ENCODE peak calls at places on chromosomes 11 and 22, in five cellular contexts. L is H1, F is HepG2, H is SK-N-SH, S is GM12878. C is an unnamed sample.

GRCh38 chr11:78277314-78277994 is 88.7 kb downstream of the USP35 start:
- DNase-seq in L (no peak), F (peak; percentile 64), H (no peak), S (no peak), C (no peak)

GRCh38 chr22:30245181-30245984 is 1.2 kb downstream of the LIF start:
- DNase-seq in L (no peak), F (peak; percentile 35), H (no peak), S (no peak), C (no peak)

GRCh38 chr11:2527621-2528291 is 82.9 kb downstream of the KCNQ1 start:
- DNase-seq in L (no peak), F (no peak), H (no peak), S (no peak), C (no peak)

GRCh38 chr22:46579751-46580449 is 40.3 kb upstream of the GRAMD4 start:
- DNase-seq in L (no peak), F (no peak), H (no peak), S (no peak), C (no peak)

GRCh38 chr22:46742576-46743221 is 4.6 kb upstream of the CERK start:
- DNase-seq in L (no peak), F (no peak), H (no peak), S (no peak), C (peak; percentile 54)

GRCh38 chr22:49965291-49966040 is 4.9 kb downstream of the PIM3 start:
- DNase-seq in L (no peak), F (no peak), H (peak; percentile 19), S (no peak), C (no peak)

GRCh38 chr11:131491503-131491902 is 121.1 kb downstream of the NTM start:
- DNase-seq in L (no peak), F (no peak), H (no peak), S (no peak), C (no peak)

GRCh38 chr22:24695958-24696511 is 78.5 kb downstream of the PIWIL3 start:
- DNase-seq in L (no peak), F (no peak), H (no peak), S (no peak), C (no peak)

GRCh38 chr22:19201858-19202798 is 23.6 kb upstream of the SLC25A1 start:
- DNase-seq in L (no peak), F (no peak), H (no peak), S (no peak), C (peak; percentile 79)

GRCh38 chr11:117583063-117583801 is 213.8 kb downstream of the DSCAML1 start:
- DNase-seq in L (no peak), F (no peak), H (peak; percentile 49), S (no peak), C (no peak)

GRCh38 chr22:31090217-31091085 is 9.3 kb downstream of the SMTN start:
- DNase-seq in L (no peak), F (no peak), H (peak; percentile 24), S (no peak), C (peak; percentile 0)

GRCh38 chr11:44726278-44727113 is at the start of gene TSPAN18:
- DNase-seq in L (peak; percentile 58), F (no peak), H (peak; percentile 88), S (peak; percentile 13), C (no peak)

GRCh38 chr11:64656797-64657196 is 65.8 kb downstream of the SLC22A12 start:
- DNase-seq in L (no peak), F (peak; percentile 33), H (no peak), S (no peak), C (no peak)

GRCh38 chr11:70299636-70300035 is 29.1 kb downstream of the PPFIA1 start:
- DNase-seq in L (no peak), F (no peak), H (no peak), S (no peak), C (no peak)

GRCh38 chr22:21826204-21826603 is 41.2 kb downstream of the MAPK1 start:
- DNase-seq in L (no peak), F (no peak), H (no peak), S (no peak), C (no peak)

GRCh38 chr22:29704528-29705285 is 15.1 kb upstream of the CABP7 start:
- DNase-seq in L (no peak), F (peak; percentile 83), H (peak; percentile 89), S (no peak), C (no peak)

GRCh38 chr11:32334822-32335221 is 100.5 kb downstream of the WT1 start:
- DNase-seq in L (no peak), F (peak; percentile 45), H (no peak), S (no peak), C (peak; percentile 13)
- TF ChIP-seq JUND in L (peak; percentile 12), F (no peak), H (no peak), S (no peak), C (no peak)

GRCh38 chr11:102172127-102172848 is 62.0 kb downstream of the YAP1 start:
- DNase-seq in L (no peak), F (no peak), H (no peak), S (no peak), C (no peak)
- TF ChIP-seq JUND in L (no peak), F (no peak), H (peak; percentile 47), S (no peak), C (no peak)

DNA sequence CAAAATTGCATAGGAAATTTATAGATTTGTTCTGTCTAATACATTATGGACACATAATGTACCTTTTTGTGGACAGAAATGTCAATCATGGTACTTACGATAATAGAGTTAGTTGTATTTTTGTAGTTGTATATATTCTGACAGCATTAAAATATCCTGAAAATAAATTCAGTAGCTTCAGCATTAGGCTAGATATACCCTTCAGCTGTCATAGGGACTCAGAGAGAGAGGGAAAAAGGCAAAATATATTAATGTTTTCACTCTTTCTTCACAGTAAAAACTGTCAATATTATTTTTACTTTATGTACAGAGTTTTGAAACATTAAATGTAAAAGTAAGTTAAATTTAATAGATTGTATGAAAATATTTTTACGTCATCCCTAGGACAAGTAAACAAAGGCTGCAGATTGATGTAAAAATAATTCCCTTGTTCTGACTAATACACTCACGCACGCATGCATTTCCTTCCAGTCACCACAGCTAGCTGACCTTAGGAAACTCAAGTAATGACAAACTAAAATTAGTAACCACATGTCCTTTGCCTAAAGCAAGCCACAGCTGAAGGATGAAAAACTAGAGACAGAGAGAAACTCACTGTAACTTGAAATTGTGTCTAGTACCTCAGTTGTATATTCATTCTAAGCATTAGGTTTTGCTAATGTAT is 104.7 kb upstream of the CARD18 start:
- DNase-seq in L (no peak), F (no peak), H (no peak), S (no peak), C (no peak)
- TF ChIP-seq JUND in L (no peak), F (no peak), H (peak; percentile 87), S (no peak), C (no peak)

DNA sequence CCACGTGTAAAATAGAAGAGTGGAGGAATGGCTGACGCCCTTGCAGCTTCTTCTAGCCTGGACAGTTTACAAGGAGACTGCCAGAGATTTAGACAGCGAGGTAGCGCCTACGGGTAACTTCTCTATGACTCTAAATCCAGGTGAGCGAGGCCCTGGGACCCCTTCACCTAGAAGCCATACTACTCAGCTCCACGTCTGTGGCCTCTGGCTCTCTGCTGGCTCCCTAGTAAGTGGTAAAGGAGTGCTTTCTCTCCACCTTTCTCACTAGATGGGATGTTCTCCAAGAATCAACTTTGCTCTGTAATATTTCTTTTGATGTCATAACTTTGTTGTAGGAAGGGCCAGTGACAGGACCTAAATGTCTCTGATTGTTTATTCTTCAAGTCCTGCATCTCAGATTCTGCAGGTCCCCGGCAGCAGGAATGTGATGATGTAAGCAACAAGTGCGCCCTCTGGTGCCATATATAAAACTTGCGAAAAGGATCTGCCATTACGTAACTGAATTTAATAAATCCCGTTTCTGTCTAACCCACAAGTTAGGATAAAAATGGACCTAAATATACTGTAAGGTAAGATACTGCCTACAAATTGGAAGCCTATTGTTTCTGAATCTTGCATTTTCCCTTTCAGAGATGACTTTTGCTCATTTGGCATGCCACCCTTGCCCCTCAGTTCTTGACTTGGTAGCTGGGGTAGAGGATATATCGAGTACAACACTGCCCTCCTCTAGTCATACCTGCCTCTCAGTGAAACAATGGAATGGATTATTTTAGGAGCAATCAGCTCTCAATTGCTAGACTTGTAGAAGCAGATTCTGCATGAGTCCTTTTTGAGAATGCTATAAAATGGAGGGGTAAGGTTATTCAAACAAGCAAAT is 11.0 kb upstream of the PTPN5 start:
- DNase-seq in L (no peak), F (peak; percentile 52), H (peak; percentile 62), S (peak; percentile 12), C (peak; percentile 73)
- TF ChIP-seq JUND in L (peak; percentile 74), F (no peak), H (no peak), S (no peak), C (no peak)

C was measured in T47D.